ENCODE peak calls at places on chromosomes 6 and 20, in seven cellular contexts. M is CD8-positive, alpha-beta T cell; Q is breast epithelium; U is heart right ventricle; X is fibroblast of lung; A is mesenchymal stem cell; R is pancreas. W is an unnamed sample.

GRCh38 chr6:21281366-21281765 is 312.2 kb upstream of the SOX4 start:
- DNase-seq in M (no peak), Q (no peak), U (no peak), X (no peak), A (peak; percentile 18), R (no peak), W (no peak)

GRCh38 chr6:118933855-118934460 is 1.0 kb downstream of the MCM9 start:
- DNase-seq in M (no peak), Q (no peak), U (no peak), X (no peak), A (no peak), R (no peak), W (no peak)

GRCh38 chr6:17886891-17887290 is 100.5 kb downstream of the KIF13A start:
- DNase-seq in M (no peak), Q (no peak), U (no peak), X (no peak), A (no peak), R (no peak), W (no peak)

GRCh38 chr20:48178607-48179006 is 393.3 kb upstream of the SULF2 start:
- DNase-seq in M (no peak), Q (no peak), U (no peak), X (no peak), A (no peak), R (no peak), W (no peak)

GRCh38 chr6:20554326-20554725 is 20.1 kb downstream of the CDKAL1 start:
- DNase-seq in M (no peak), Q (no peak), U (no peak), X (peak; percentile 42), A (no peak), R (no peak), W (no peak)

GRCh38 chr6:119543332-119543731 is 193.8 kb upstream of the MAN1A1 start:
- DNase-seq in M (no peak), Q (no peak), U (no peak), X (no peak), A (no peak), R (no peak), W (no peak)

GRCh38 chr6:107543567-107543966 is 53.6 kb downstream of the SOBP start:
- DNase-seq in M (no peak), Q (no peak), U (no peak), X (no peak), A (no peak), R (no peak), W (no peak)

GRCh38 chr6:170091000-170091638 is 199.8 kb downstream of the DLL1 start:
- DNase-seq in M (no peak), Q (no peak), U (peak; percentile 3), X (no peak), A (no peak), R (no peak), W (no peak)

GRCh38 chr6:118968416-118968815 is 33.5 kb upstream of the MCM9 start:
- DNase-seq in M (no peak), Q (no peak), U (peak; percentile 5), X (peak; percentile 61), A (peak; percentile 28), R (no peak), W (no peak)

GRCh38 chr6:87473419-87473903 is 687 bp downstream of the SLC35A1 start:
- DNase-seq in M (no peak), Q (no peak), U (peak; percentile 48), X (peak; percentile 47), A (peak; percentile 48), R (no peak), W (no peak)

GRCh38 chr6:94478178-94479140 is 1059.1 kb upstream of the EPHA7 start:
- DNase-seq in M (no peak), Q (no peak), U (no peak), X (no peak), A (no peak), R (no peak), W (no peak)

GRCh38 chr6:27136978-27137814 is 110.3 kb upstream of the PRSS16 start:
- DNase-seq in M (no peak), Q (no peak), U (no peak), X (no peak), A (no peak), R (no peak), W (no peak)

GRCh38 chr6:105774247-105774646 is 311.9 kb upstream of the PRDM1 start:
- DNase-seq in M (no peak), Q (no peak), U (no peak), X (no peak), A (no peak), R (no peak), W (no peak)

GRCh38 chr6:3529721-3530120 is 72.9 kb upstream of the SLC22A23 start:
- DNase-seq in M (no peak), Q (no peak), U (no peak), X (no peak), A (no peak), R (no peak), W (no peak)

GRCh38 chr6:106974999-106975698 is 620 bp upstream of the CD24 start:
- DNase-seq in M (no peak), Q (peak; percentile 26), U (peak; percentile 7), X (no peak), A (peak; percentile 33), R (peak; percentile 77), W (no peak)

GRCh38 chr20:36607586-36608387 is 2.2 kb downstream of the RAB5IF start:
- DNase-seq in M (no peak), Q (no peak), U (no peak), X (no peak), A (no peak), R (no peak), W (no peak)

GRCh38 chr6:31729515-31729978 is 448 bp upstream of the DDAH2 start:
- DNase-seq in M (peak; percentile 60), Q (peak; percentile 91), U (peak; percentile 94), X (peak; percentile 91), A (peak; percentile 95), R (peak; percentile 86), W (peak; percentile 58)

GRCh38 chr6:100099189-100100074 is 105.4 kb upstream of the MCHR2 start:
- DNase-seq in M (no peak), Q (no peak), U (no peak), X (peak; percentile 52), A (peak; percentile 30), R (no peak), W (no peak)

GRCh38 chr20:10074513-10074912 is 39.7 kb downstream of the ANKEF1 start:
- DNase-seq in M (no peak), Q (no peak), U (no peak), X (peak; percentile 90), A (peak; percentile 81), R (no peak), W (no peak)

GRCh38 chr6:137706065-137706422 is 161.0 kb upstream of the TNFAIP3 start:
- DNase-seq in M (no peak), Q (no peak), U (no peak), X (no peak), A (no peak), R (no peak), W (no peak)
- H3K4me3 ChIP-seq in M (no peak overlapping the region), Q (no peak overlapping the region), U (no peak overlapping the region), X (no peak overlapping the region), A (no peak overlapping the region), R (no peak overlapping the region), W (no peak overlapping the region)

GRCh38 chr6:125749864-125750691 is 646 bp downstream of the HEY2 start:
- DNase-seq in M (no peak), Q (no peak), U (peak; percentile 43), X (no peak), A (no peak), R (peak; percentile 35), W (no peak)

GRCh38 chr6:125749112-125749863 is at the start of gene HEY2:
- DNase-seq in M (peak; percentile 54), Q (peak; percentile 90), U (peak; percentile 93), X (peak; percentile 78), A (peak; percentile 89), R (peak; percentile 97), W (peak; percentile 67)

GRCh38 chr6:125752773-125753172 is 3.3 kb downstream of the HEY2 start:
- DNase-seq in M (no peak), Q (no peak), U (no peak), X (no peak), A (no peak), R (no peak), W (no peak)

GRCh38 chr6:125751334-125751916 is 2.0 kb downstream of the HEY2 start:
- DNase-seq in M (no peak), Q (no peak), U (no peak), X (no peak), A (no peak), R (no peak), W (no peak)

GRCh38 chr6:125750692-125751333 is 1.4 kb downstream of the HEY2 start:
- DNase-seq in M (no peak), Q (no peak), U (no peak), X (no peak), A (no peak), R (no peak), W (no peak)
- H3K36me3 ChIP-seq in M (no peaks in the 10 kb centered on the region), Q (no peaks in the 10 kb centered on the region), U (no peaks in the 10 kb centered on the region), X (no peaks in the 10 kb centered on the region), A (no peaks in the 10 kb centered on the region), R (no peaks in the 10 kb centered on the region), W (no peaks in the 10 kb centered on the region)

GRCh38 chr6:131972761-131973160 is 21.6 kb upstream of the CCN2 start:
- DNase-seq in M (no peak), Q (no peak), U (no peak), X (peak; percentile 53), A (no peak), R (no peak), W (no peak)
- H3K4me3 ChIP-seq in M (no peak overlapping the region), Q (no peak overlapping the region), U (no peak overlapping the region), X (no peak overlapping the region), A (no peak overlapping the region), R (no peak overlapping the region), W (no peak overlapping the region)

GRCh38 chr6:30601815-30602641 is 15.0 kb downstream of the PPP1R10 start:
- DNase-seq in M (no peak), Q (no peak), U (no peak), X (no peak), A (no peak), R (peak; percentile 54), W (no peak)

GRCh38 chr6:30599625-30600324 is 17.3 kb downstream of the PPP1R10 start:
- DNase-seq in M (no peak), Q (no peak), U (no peak), X (no peak), A (no peak), R (no peak), W (no peak)

GRCh38 chr6:30600576-30600975 is 16.5 kb downstream of the PPP1R10 start:
- DNase-seq in M (no peak), Q (no peak), U (peak; percentile 43), X (no peak), A (no peak), R (peak; percentile 69), W (no peak)

GRCh38 chr6:30601436-30601814 is 15.6 kb downstream of the PPP1R10 start:
- DNase-seq in M (no peak), Q (no peak), U (no peak), X (no peak), A (no peak), R (no peak), W (no peak)

DNA sequence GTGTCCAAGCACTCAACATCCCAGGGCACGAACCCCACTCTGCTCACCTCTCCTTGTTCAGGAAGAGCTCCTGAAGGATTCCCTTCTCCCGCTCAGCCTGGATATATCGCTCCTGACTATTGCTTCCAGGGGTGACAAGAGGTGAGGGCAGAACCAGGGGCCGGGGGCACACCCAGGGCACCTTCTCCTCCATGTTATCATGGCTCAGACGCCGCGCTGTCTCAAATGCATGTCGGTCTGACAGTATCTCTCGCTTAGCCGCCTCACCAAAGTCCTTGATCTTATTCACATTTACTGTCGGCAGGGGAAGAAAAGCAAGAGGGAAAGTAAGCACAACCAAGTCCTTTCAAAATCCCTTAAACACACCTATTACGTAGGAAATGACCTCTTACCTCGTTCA is 13.1 kb downstream of the PPP1R10 start:
- DNase-seq in M (no peak), Q (no peak), U (no peak), X (no peak), A (no peak), R (peak; percentile 18), W (no peak)
- H3K36me3 ChIP-seq in M (peaks cover 81% of the 10 kb centered on the region), Q (peaks cover 28% of the 10 kb centered on the region), U (peaks cover 68% of the 10 kb centered on the region), X (peaks cover 48% of the 10 kb centered on the region), A (peaks cover 87% of the 10 kb centered on the region), R (peaks cover 63% of the 10 kb centered on the region), W (peaks cover 78% of the 10 kb centered on the region)

GRCh38 chr20:540391-541201 is 3.0 kb downstream of the CSNK2A1 start:
- DNase-seq in M (no peak), Q (no peak), U (no peak), X (no peak), A (no peak), R (no peak), W (no peak)
- H3K4me3 ChIP-seq in M (no peak overlapping the region), Q (no peak overlapping the region), U (no peak overlapping the region), X (no peak overlapping the region), A (peak overlapping the region; percentile 61), R (no peak overlapping the region), W (no peak overlapping the region)